ENCODE peak calls at places on chromosomes 5 and 9, in ten cellular contexts. R, O, C, J, V, I, Z, K, G and L are unnamed samples.
A peak's percentile ranks its signal among the peaks of the same experiment; 100 is the strongest.

GRCh38 chr5:1799602-1800469 is at the start of gene MRPL36:
- DNase-seq in V (peak; percentile 94), I (peak; percentile 97), K (peak; percentile 93), C (peak; percentile 95), O (peak; percentile 96), J (peak; percentile 92), G (peak; percentile 90), R (peak; percentile 82), Z (peak; percentile 91), L (peak; percentile 96)

GRCh38 chr5:75668988-75669760 is 48.1 kb downstream of the POC5 start:
- DNase-seq in J (peak; percentile 76), G (no peak), O (no peak), C (peak; percentile 80), I (peak; percentile 44), Z (peak; percentile 83), R (peak; percentile 57), K (peak; percentile 68), V (peak; percentile 40), L (no peak)

GRCh38 chr5:154945695-154946301 is 4.9 kb downstream of the MRPL22 start:
- DNase-seq in R (no peak), O (no peak), Z (peak; percentile 24), V (peak; percentile 38), J (peak; percentile 51), K (no peak), G (no peak), C (no peak), I (peak; percentile 6), L (no peak)

GRCh38 chr9:127351182-127352166 is 45.5 kb upstream of the SLC2A8 start:
- DNase-seq in R (peak; percentile 92), Z (no peak), G (no peak), J (no peak), I (peak; percentile 40), O (no peak), C (no peak), K (no peak), V (no peak), L (no peak)

GRCh38 chr9:70835323-70835722 is 286.1 kb downstream of the TRPM3 start:
- DNase-seq in K (no peak), J (peak; percentile 18), V (peak; percentile 36), R (no peak), C (no peak), I (no peak), O (no peak), Z (peak; percentile 9), G (no peak), L (no peak)

GRCh38 chr5:150789943-150790611 is 11.5 kb downstream of the SMIM3 start:
- DNase-seq in R (no peak), V (peak; percentile 97), Z (peak; percentile 100), K (peak; percentile 67), G (peak; percentile 41), O (no peak), C (no peak), I (no peak), J (peak; percentile 100), L (no peak)

GRCh38 chr5:72018158-72018803 is 89.0 kb upstream of the MAP1B start:
- DNase-seq in I (peak; percentile 51), K (peak; percentile 72), J (peak; percentile 62), R (no peak), Z (peak; percentile 14), O (no peak), V (peak; percentile 63), G (peak; percentile 41), C (peak; percentile 20), L (peak; percentile 60)

GRCh38 chr5:167652690-167653089 is 638.8 kb upstream of the WWC1 start:
- DNase-seq in Z (peak; percentile 79), J (peak; percentile 48), O (no peak), C (no peak), R (no peak), I (no peak), K (no peak), V (no peak), G (no peak), L (no peak)

GRCh38 chr9:127223810-127224177 is 40.8 kb upstream of the GARNL3 start:
- DNase-seq in R (no peak), I (no peak), J (no peak), G (no peak), K (no peak), O (no peak), Z (no peak), C (no peak), V (no peak), L (no peak)

GRCh38 chr5:53357439-53357838 is 123.0 kb upstream of the FST start:
- DNase-seq in G (no peak), Z (no peak), V (no peak), I (no peak), K (no peak), C (no peak), R (no peak), J (no peak), O (no peak), L (no peak)

GRCh38 chr9:137406876-137407589 is 15.9 kb downstream of the EXD3 start:
- DNase-seq in K (peak; percentile 77), J (peak; percentile 73), C (peak; percentile 50), R (peak; percentile 43), G (peak; percentile 56), Z (peak; percentile 24), V (peak; percentile 82), O (no peak), I (peak; percentile 32), L (peak; percentile 81)

GRCh38 chr5:58188287-58188651 is 271.6 kb downstream of the PLK2 start:
- DNase-seq in O (no peak), J (peak; percentile 97), G (no peak), C (no peak), R (no peak), I (no peak), V (peak; percentile 32), Z (peak; percentile 94), K (no peak), L (no peak)

GRCh38 chr5:89012361-89012760 is 129.4 kb upstream of the MEF2C start:
- DNase-seq in V (no peak), Z (no peak), J (no peak), O (no peak), G (no peak), C (no peak), R (no peak), K (no peak), I (no peak), L (no peak)

GRCh38 chr5:172871561-172871960 is 37.5 kb downstream of the ERGIC1 start:
- DNase-seq in G (no peak), V (no peak), J (no peak), C (no peak), R (no peak), K (no peak), I (no peak), Z (no peak), O (no peak), L (no peak)

GRCh38 chr5:142722146-142722545 is 36.3 kb upstream of the FGF1 start:
- DNase-seq in C (no peak), G (no peak), V (peak; percentile 44), I (no peak), Z (no peak), R (no peak), O (no peak), J (no peak), K (no peak), L (no peak)

GRCh38 chr5:131589510-131590348 is 45.3 kb downstream of the RAPGEF6 start:
- DNase-seq in C (peak; percentile 9), I (peak; percentile 36), G (no peak), R (peak; percentile 25), V (peak; percentile 82), O (no peak), K (no peak), J (peak; percentile 71), Z (peak; percentile 50), L (peak; percentile 60)

GRCh38 chr5:128574041-128574440 is 36.0 kb upstream of the FBN2 start:
- DNase-seq in R (no peak), J (peak; percentile 70), O (no peak), I (no peak), K (no peak), C (no peak), Z (peak; percentile 2), V (peak; percentile 41), G (no peak), L (no peak)

GRCh38 chr5:179147991-179148702 is 88.0 kb downstream of the ZNF354C start:
- DNase-seq in V (no peak), C (no peak), K (no peak), R (no peak), O (no peak), J (no peak), Z (no peak), I (no peak), G (no peak), L (no peak)

GRCh38 chr5:56607551-56607950 is 207.8 kb upstream of the MAP3K1 start:
- DNase-seq in Z (peak; percentile 67), O (no peak), K (no peak), C (no peak), V (peak; percentile 26), I (no peak), J (peak; percentile 23), R (no peak), G (no peak), L (no peak)

GRCh38 chr9:111851536-111851935 is 45.1 kb upstream of the UGCG start:
- DNase-seq in G (no peak), K (no peak), Z (peak; percentile 79), C (no peak), V (no peak), J (peak; percentile 83), R (peak; percentile 31), I (no peak), O (no peak), L (no peak)

GRCh38 chr9:36192196-36192595 is 1.5 kb downstream of the CLTA start:
- DNase-seq in J (no peak), R (no peak), O (no peak), C (no peak), G (no peak), K (no peak), I (no peak), V (no peak), Z (peak; percentile 31), L (peak; percentile 46)